ENCODE peak calls at places on chromosomes 7 and 10, in four cellular contexts. A, R, S and W are unnamed samples.

GRCh38 chr10:69910566-69910965 is 108.9 kb downstream of the COL13A1 start:
- DNase-seq in R (no peak), S (no peak), A (no peak), W (no peak)

GRCh38 chr7:81482600-81483186 is 287.2 kb downstream of the HGF start:
- DNase-seq in S (no peak), R (no peak), A (no peak), W (no peak)

GRCh38 chr10:130137077-130137448 is 872 bp downstream of the GLRX3 start:
- DNase-seq in R (no peak), S (peak), A (no peak), W (no peak)

GRCh38 chr7:138564365-138564764 is 104.3 kb downstream of the TRIM24 start:
- DNase-seq in A (no peak), S (no peak), R (no peak), W (no peak)

GRCh38 chr7:99618726-99619125 is 2.0 kb downstream of the ZSCAN25 start:
- DNase-seq in A (no peak), R (no peak), S (peak), W (no peak)

GRCh38 chr7:129308047-129308446 is 83.2 kb downstream of the AHCYL2 start:
- DNase-seq in R (no peak), A (no peak), S (no peak), W (no peak)

GRCh38 chr10:4062072-4062471 is 277.1 kb upstream of the KLF6 start:
- DNase-seq in S (no peak), R (no peak), A (no peak), W (no peak)

GRCh38 chr7:132412435-132412834 is 163.8 kb downstream of the PLXNA4 start:
- DNase-seq in S (no peak), A (no peak), R (no peak), W (peak)

GRCh38 chr7:28036748-28037147 is 143.8 kb downstream of the JAZF1 start:
- DNase-seq in S (no peak), R (no peak), A (no peak), W (no peak)